ENCODE peak calls at places on chromosome 5, in ten cellular contexts. Y, I, Q, R, C, S, H, J, U and V are unnamed samples.

GRCh38 chr5:54438601-54439399 is 16.7 kb upstream of the HSPB3 start:
- DNase-seq in Y (no peak), J (no peak), S (no peak), Q (no peak), H (no peak), U (no peak), I (no peak), R (no peak), C (no peak), V (no peak)

GRCh38 chr5:68068204-68068603 is 147.4 kb upstream of the PIK3R1 start:
- DNase-seq in U (no peak), R (peak), H (peak), S (no peak), C (peak), J (no peak), Q (no peak), Y (no peak), I (peak), V (no peak)

GRCh38 chr5:102807878-102808502 is 52.9 kb downstream of the PAM start:
- DNase-seq in C (peak), U (peak), I (peak), S (no peak), Y (no peak), R (peak), J (no peak), Q (no peak), H (peak), V (no peak)

GRCh38 chr5:133321286-133321832 is 269.5 kb downstream of the HSPA4 start:
- DNase-seq in R (no peak), Q (peak), U (no peak), I (no peak), S (no peak), C (no peak), H (no peak), Y (no peak), J (no peak), V (no peak)

GRCh38 chr5:62214701-62215100 is 91.3 kb upstream of the KIF2A start:
- DNase-seq in Q (no peak), C (peak), U (no peak), Y (no peak), H (peak), S (no peak), J (no peak), R (peak), I (no peak), V (no peak)

GRCh38 chr5:132822650-132823480 is 7.6 kb downstream of the SHROOM1 start:
- DNase-seq in H (no peak), J (peak), Q (no peak), R (no peak), S (no peak), U (no peak), Y (peak), C (no peak), I (peak), V (no peak)

GRCh38 chr5:103234239-103234975 is 24.2 kb upstream of the MACIR start:
- DNase-seq in S (no peak), J (no peak), C (peak), Q (no peak), I (peak), H (peak), U (no peak), Y (no peak), R (no peak), V (no peak)

GRCh38 chr5:1789838-1790462 is 9.7 kb downstream of the MRPL36 start:
- DNase-seq in I (peak), H (peak), J (no peak), Q (peak), U (no peak), Y (no peak), C (peak), R (peak), S (peak), V (peak)

GRCh38 chr5:80960531-80961375 is 590 bp downstream of the RASGRF2 start:
- DNase-seq in J (no peak), Y (peak), I (peak), H (peak), R (peak), U (no peak), Q (peak), C (peak), S (no peak), V (no peak)

GRCh38 chr5:152178350-152178699 is 226.8 kb downstream of the NMUR2 start:
- DNase-seq in I (no peak), Q (no peak), Y (no peak), H (peak), C (no peak), R (no peak), S (no peak), J (no peak), U (no peak), V (no peak)

GRCh38 chr5:116859666-116860320 is 285.2 kb upstream of the SEMA6A start:
- DNase-seq in I (no peak), H (no peak), J (no peak), C (peak), Q (no peak), R (no peak), Y (no peak), S (no peak), U (no peak), V (no peak)

GRCh38 chr5:65172486-65173129 is 309.1 kb downstream of the ADAMTS6 start:
- DNase-seq in S (no peak), R (peak), I (peak), C (peak), U (peak), Y (no peak), J (peak), H (peak), Q (no peak), V (no peak)

GRCh38 chr5:180399391-180399790 is 46.3 kb upstream of the GFPT2 start:
- DNase-seq in Y (no peak), J (no peak), R (no peak), Q (peak), I (no peak), U (no peak), C (no peak), H (no peak), S (no peak), V (peak)

GRCh38 chr5:83472508-83473343 is 1.2 kb downstream of the VCAN start:
- DNase-seq in J (peak), Y (peak), S (peak), U (no peak), R (peak), Q (peak), I (peak), H (peak), C (peak), V (no peak)

GRCh38 chr5:117892360-117892759 is 1096.0 kb downstream of the DTWD2 start:
- DNase-seq in J (no peak), I (no peak), Y (no peak), H (no peak), C (no peak), Q (no peak), U (no peak), R (no peak), S (no peak), V (no peak)

GRCh38 chr5:129857124-129857523 is 47.1 kb upstream of the CHSY3 start:
- DNase-seq in H (no peak), U (no peak), R (no peak), I (no peak), C (no peak), J (no peak), Q (no peak), Y (no peak), S (no peak), V (no peak)

GRCh38 chr5:66616495-66617222 is 20.5 kb downstream of the MAST4 start:
- DNase-seq in H (no peak), U (no peak), Q (no peak), Y (peak), I (no peak), J (no peak), R (no peak), C (no peak), S (no peak), V (no peak)